ENCODE peak calls at places on chromosomes 5 and 9, in five cellular contexts. W is IMR-90, P is neuronal stem cell, C is H1, D is H9. A is an unnamed sample.
A peak's percentile ranks its signal among the peaks of the same experiment; 100 is the strongest.

GRCh38 chr5:21806943-21807342 is 1046.2 kb downstream of the CDH12 start:
- DNase-seq in W (peak; percentile 87), P (no peak), C (no peak), D (no peak), A (no peak)

GRCh38 chr9:118318770-118319443 is 614.7 kb downstream of the TLR4 start:
- DNase-seq in W (no peak), P (no peak), C (no peak), D (no peak), A (no peak)

GRCh38 chr5:159712672-159713071 is 203.6 kb upstream of the ADRA1B start:
- DNase-seq in W (peak; percentile 20), P (no peak), C (no peak), D (no peak), A (no peak)

GRCh38 chr5:180467576-180467975 is 26.6 kb upstream of the CNOT6 start:
- DNase-seq in W (no peak), P (no peak), C (no peak), D (no peak), A (no peak)

GRCh38 chr5:96896285-96896711 is 20.0 kb downstream of the ERAP2 start:
- DNase-seq in W (no peak), P (no peak), C (no peak), D (no peak), A (no peak)

GRCh38 chr9:137382444-137382727 is 40.6 kb downstream of the EXD3 start:
- DNase-seq in W (no peak), P (no peak), C (no peak), D (no peak), A (no peak)

GRCh38 chr9:77469515-77470197 is 178.5 kb downstream of the GNA14 start:
- DNase-seq in W (no peak), P (no peak), C (no peak), D (no peak), A (peak; percentile 13)

GRCh38 chr5:180194410-180195345 is 14.3 kb downstream of the RASGEF1C start:
- DNase-seq in W (no peak), P (no peak), C (no peak), D (peak; percentile 24), A (no peak)

GRCh38 chr5:83729389-83729788 is 8.7 kb upstream of the HAPLN1 start:
- DNase-seq in W (no peak), P (no peak), C (no peak), D (no peak), A (no peak)

GRCh38 chr5:76765249-76765648 is 49.3 kb downstream of the F2R start:
- DNase-seq in W (peak; percentile 95), P (no peak), C (no peak), D (no peak), A (no peak)

GRCh38 chr5:111935835-111936234 is 178.8 kb upstream of the NREP start:
- DNase-seq in W (no peak), P (peak; percentile 14), C (no peak), D (no peak), A (no peak)

GRCh38 chr5:35855221-35855620 is 1.5 kb upstream of the IL7R start:
- DNase-seq in W (no peak), P (no peak), C (no peak), D (no peak), A (no peak)

GRCh38 chr5:96388186-96388585 is 44.9 kb downstream of the PCSK1 start:
- DNase-seq in W (peak; percentile 42), P (no peak), C (no peak), D (no peak), A (no peak)

GRCh38 chr5:144778546-144778945 is 607.9 kb downstream of the KCTD16 start:
- DNase-seq in W (peak; percentile 0), P (no peak), C (no peak), D (no peak), A (no peak)

GRCh38 chr9:107750741-107751521 is 261.4 kb upstream of the KLF4 start:
- DNase-seq in W (peak; percentile 99), P (no peak), C (no peak), D (no peak), A (peak; percentile 77)

GRCh38 chr5:115423051-115423450 is 121.5 kb downstream of the FEM1C start:
- DNase-seq in W (peak; percentile 33), P (no peak), C (no peak), D (no peak), A (no peak)

GRCh38 chr5:108788142-108788541 is 40.4 kb downstream of the FER start:
- DNase-seq in W (no peak), P (no peak), C (no peak), D (no peak), A (no peak)

GRCh38 chr9:76136986-76137385 is 246.5 kb downstream of the PCSK5 start:
- DNase-seq in W (peak; percentile 81), P (no peak), C (no peak), D (no peak), A (peak; percentile 1)

GRCh38 chr5:16934123-16934522 is 2.0 kb downstream of the MYO10 start:
- DNase-seq in W (peak; percentile 80), P (peak; percentile 78), C (peak; percentile 94), D (peak; percentile 73), A (peak; percentile 41)

GRCh38 chr9:124849801-124850200 is 3.5 kb upstream of the WDR38 start:
- DNase-seq in W (peak; percentile 82), P (no peak), C (no peak), D (no peak), A (no peak)

GRCh38 chr5:116942622-116943021 is 368.0 kb upstream of the SEMA6A start:
- DNase-seq in W (no peak), P (no peak), C (no peak), D (no peak), A (peak; percentile 84)

GRCh38 chr9:68949271-68950000 is 64.5 kb downstream of the PRKACG start:
- DNase-seq in W (no peak), P (no peak), C (no peak), D (no peak), A (peak; percentile 14)

GRCh38 chr9:70747335-70747734 is 332.9 kb upstream of the KLF9 start:
- DNase-seq in W (no peak), P (no peak), C (no peak), D (no peak), A (no peak)

GRCh38 chr5:38208782-38209378 is 49.5 kb upstream of the EGFLAM start:
- DNase-seq in W (peak; percentile 31), P (peak; percentile 32), C (no peak), D (peak; percentile 58), A (peak; percentile 14)

GRCh38 chr9:114046876-114047275 is 31.2 kb downstream of the AMBP start:
- DNase-seq in W (peak; percentile 52), P (no peak), C (no peak), D (no peak), A (no peak)

GRCh38 chr9:36884721-36885120 is 149.3 kb downstream of the PAX5 start:
- DNase-seq in W (no peak), P (no peak), C (no peak), D (no peak), A (no peak)

GRCh38 chr5:126066795-126067321 is 356.4 kb upstream of the GRAMD2B start:
- DNase-seq in W (no peak), P (no peak), C (no peak), D (no peak), A (no peak)

GRCh38 chr5:93569295-93570164 is 11.5 kb downstream of the NR2F1-AS1 start:
- DNase-seq in W (no peak), P (no peak), C (no peak), D (no peak), A (no peak)

GRCh38 chr5:177392765-177393164 is 7.7 kb downstream of the PFN3 start:
- DNase-seq in W (no peak), P (no peak), C (no peak), D (no peak), A (no peak)

GRCh38 chr5:19264821-19265220 is 723.2 kb downstream of the CDH18 start:
- DNase-seq in W (no peak), P (no peak), C (no peak), D (no peak), A (no peak)

GRCh38 chr9:95140821-95141220 is 176.7 kb downstream of the FANCC start:
- DNase-seq in W (no peak), P (no peak), C (no peak), D (no peak), A (no peak)

GRCh38 chr5:168656633-168657032 is 77.5 kb upstream of the PANK3 start:
- DNase-seq in W (no peak), P (no peak), C (peak; percentile 3), D (no peak), A (no peak)

GRCh38 chr9:96084289-96084688 is 208.8 kb downstream of the ERCC6L2 start:
- DNase-seq in W (no peak), P (no peak), C (no peak), D (no peak), A (no peak)

GRCh38 chr9:91192785-91193657 is 168.7 kb downstream of the AUH start:
- DNase-seq in W (peak; percentile 100), P (peak; percentile 30), C (peak; percentile 65), D (peak; percentile 74), A (peak; percentile 97)

DNA sequence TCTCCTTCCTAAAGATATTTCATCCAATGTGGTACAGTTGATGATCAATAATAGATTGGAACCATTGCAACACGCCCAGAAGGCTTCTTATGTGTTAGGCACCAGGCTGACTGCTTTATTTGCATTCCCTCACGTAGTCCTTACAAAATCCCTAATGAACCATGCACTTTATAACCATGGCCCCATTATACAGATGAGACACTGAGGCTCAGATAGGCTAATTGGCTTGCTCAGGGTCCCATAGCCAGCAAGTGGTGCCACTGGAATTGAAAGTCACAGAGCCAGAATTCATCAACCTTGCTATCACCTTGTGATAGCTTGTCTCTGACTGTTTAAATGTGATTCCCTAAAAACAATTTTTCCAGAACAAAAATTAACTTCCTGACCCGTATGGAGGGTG is 27.8 kb upstream of the RAI14 start:
- DNase-seq in W (no peak), P (no peak), C (no peak), D (no peak), A (no peak)
- H2AK5ac ChIP-seq in W (peak overlapping the region; percentile 91), P (no peak overlapping the region), C (no peak overlapping the region), D (no peak overlapping the region), A (no peak overlapping the region)

DNA sequence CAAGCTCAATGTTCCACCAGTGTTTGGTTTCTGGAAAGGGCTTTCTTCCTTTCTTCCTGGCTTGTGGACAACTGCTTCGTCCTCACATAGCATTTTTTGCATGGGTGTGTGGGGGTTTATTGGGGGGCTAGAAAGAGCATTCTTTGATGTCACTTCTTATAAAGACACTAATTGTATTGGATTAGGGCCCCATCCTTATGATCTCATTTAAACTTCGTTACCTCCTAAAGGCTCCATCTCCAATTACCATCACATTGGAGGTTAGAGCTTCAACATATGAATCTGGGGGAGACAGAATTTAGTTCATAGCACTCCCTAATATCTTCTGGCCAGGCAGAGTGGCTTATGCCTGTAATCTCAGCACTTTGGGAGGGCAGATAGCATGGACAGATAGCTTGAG is 6.1 kb upstream of the MACROH2A1 start:
- DNase-seq in W (no peak), P (no peak), C (no peak), D (no peak), A (no peak)
- H4K91ac ChIP-seq in W (no peak overlapping the region), P (no peak overlapping the region), C (no peak overlapping the region), D (no peak overlapping the region), A (no peak overlapping the region)

DNA sequence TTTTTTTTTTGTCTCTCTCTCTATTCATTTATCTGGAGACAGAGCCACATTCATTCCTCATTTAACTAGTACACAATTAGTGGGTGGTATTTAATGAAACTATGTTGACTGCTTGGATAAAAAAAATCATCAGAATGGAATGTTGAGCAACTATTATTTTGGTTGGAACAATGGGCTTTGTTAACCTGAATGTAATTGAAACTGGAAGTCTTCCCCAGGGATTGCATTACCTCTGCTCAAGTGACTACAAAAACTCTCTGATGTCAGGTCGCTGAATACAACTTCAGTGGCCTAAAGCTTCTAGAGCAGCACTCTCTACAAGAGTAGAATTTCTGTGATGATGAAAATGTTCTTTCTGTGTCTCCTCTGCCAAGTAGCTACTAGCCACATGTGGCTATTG is 295.8 kb downstream of the DEPDC1B start:
- DNase-seq in W (no peak), P (peak; percentile 9), C (no peak), D (no peak), A (no peak)
- H2AK5ac ChIP-seq in W (no peak overlapping the region), P (no peak overlapping the region), C (no peak overlapping the region), D (no peak overlapping the region), A (no peak overlapping the region)

GRCh38 chr5:139765409-139766217 is 30.0 kb upstream of the PSD2 start:
- DNase-seq in W (peak; percentile 57), P (peak; percentile 85), C (peak; percentile 97), D (peak; percentile 85), A (peak; percentile 61)
- H4K91ac ChIP-seq in W (peak overlapping the region; percentile 71), P (no peak overlapping the region), C (peak overlapping the region; percentile 57), D (no peak overlapping the region), A (peak overlapping the region; percentile 96)

A was measured in trophoblast cell.